ENCODE peak calls at places on chromosomes 7 and 10, in six cellular contexts. One of them, this sample, is unnamed.

GRCh38 chr7:146090023-146090645 is 26.5 kb upstream of the CNTNAP2 start:
- DNase-seq in A549: peak
- DNase-seq in heart left ventricle: no peak
- DNase-seq in fibroblast of the aortic adventitia: peak
- DNase-seq in HFF-Myc: no peak
- DNase-seq in psoas muscle: no peak
- DNase-seq in this sample: no peak

GRCh38 chr10:21208666-21209316 is 311.7 kb upstream of the NEBL start:
- DNase-seq in A549: no peak
- DNase-seq in heart left ventricle: no peak
- DNase-seq in fibroblast of the aortic adventitia: no peak
- DNase-seq in HFF-Myc: no peak
- DNase-seq in psoas muscle: no peak
- DNase-seq in this sample: no peak

GRCh38 chr7:44383566-44383965 is 58.2 kb upstream of the CAMK2B start:
- DNase-seq in A549: no peak
- DNase-seq in heart left ventricle: no peak
- DNase-seq in fibroblast of the aortic adventitia: peak
- DNase-seq in HFF-Myc: no peak
- DNase-seq in psoas muscle: peak
- DNase-seq in this sample: peak

GRCh38 chr7:113730309-113730955 is 188.4 kb downstream of the PPP1R3A start:
- DNase-seq in A549: no peak
- DNase-seq in heart left ventricle: no peak
- DNase-seq in fibroblast of the aortic adventitia: peak
- DNase-seq in HFF-Myc: no peak
- DNase-seq in psoas muscle: no peak
- DNase-seq in this sample: no peak

GRCh38 chr10:43218951-43219837 is 47.7 kb downstream of the RASGEF1A start:
- DNase-seq in A549: no peak
- DNase-seq in heart left ventricle: peak
- DNase-seq in fibroblast of the aortic adventitia: no peak
- DNase-seq in HFF-Myc: no peak
- DNase-seq in psoas muscle: peak
- DNase-seq in this sample: no peak

GRCh38 chr10:8418631-8419030 is 364.1 kb downstream of the GATA3 start:
- DNase-seq in A549: no peak
- DNase-seq in heart left ventricle: no peak
- DNase-seq in fibroblast of the aortic adventitia: peak
- DNase-seq in HFF-Myc: no peak
- DNase-seq in psoas muscle: no peak
- DNase-seq in this sample: no peak

GRCh38 chr7:74066626-74067025 is 17.0 kb upstream of the LIMK1 start:
- DNase-seq in A549: no peak
- DNase-seq in heart left ventricle: no peak
- DNase-seq in fibroblast of the aortic adventitia: no peak
- DNase-seq in HFF-Myc: no peak
- DNase-seq in psoas muscle: no peak
- DNase-seq in this sample: no peak

GRCh38 chr7:94698275-94698674 is 42.3 kb upstream of the SGCE start:
- DNase-seq in A549: peak
- DNase-seq in heart left ventricle: no peak
- DNase-seq in fibroblast of the aortic adventitia: peak
- DNase-seq in HFF-Myc: peak
- DNase-seq in psoas muscle: no peak
- DNase-seq in this sample: no peak

GRCh38 chr10:112951349-112952281 is 1.6 kb downstream of the TCF7L2 start:
- DNase-seq in A549: peak
- DNase-seq in heart left ventricle: peak
- DNase-seq in fibroblast of the aortic adventitia: peak
- DNase-seq in HFF-Myc: no peak
- DNase-seq in psoas muscle: peak
- DNase-seq in this sample: peak

GRCh38 chr7:139430443-139430842 is 53.0 kb downstream of the KLRG2 start:
- DNase-seq in A549: no peak
- DNase-seq in heart left ventricle: no peak
- DNase-seq in fibroblast of the aortic adventitia: no peak
- DNase-seq in HFF-Myc: no peak
- DNase-seq in psoas muscle: no peak
- DNase-seq in this sample: no peak

GRCh38 chr7:123863461-123863860 is 18.5 kb downstream of the HYAL4 start:
- DNase-seq in A549: no peak
- DNase-seq in heart left ventricle: no peak
- DNase-seq in fibroblast of the aortic adventitia: no peak
- DNase-seq in HFF-Myc: no peak
- DNase-seq in psoas muscle: no peak
- DNase-seq in this sample: no peak

GRCh38 chr7:23531794-23532489 is at the start of gene TRA2A:
- DNase-seq in A549: peak
- DNase-seq in heart left ventricle: peak
- DNase-seq in fibroblast of the aortic adventitia: peak
- DNase-seq in HFF-Myc: peak
- DNase-seq in psoas muscle: peak
- DNase-seq in this sample: peak

GRCh38 chr7:23533160-23533559 is 1.4 kb upstream of the TRA2A start:
- DNase-seq in A549: no peak
- DNase-seq in heart left ventricle: no peak
- DNase-seq in fibroblast of the aortic adventitia: no peak
- DNase-seq in HFF-Myc: no peak
- DNase-seq in psoas muscle: no peak
- DNase-seq in this sample: no peak

GRCh38 chr7:23529262-23529859 is 2.4 kb downstream of the TRA2A start:
- DNase-seq in A549: no peak
- DNase-seq in heart left ventricle: no peak
- DNase-seq in fibroblast of the aortic adventitia: no peak
- DNase-seq in HFF-Myc: no peak
- DNase-seq in psoas muscle: no peak
- DNase-seq in this sample: no peak

GRCh38 chr7:23530901-23531793 is 634 bp downstream of the TRA2A start:
- DNase-seq in A549: peak
- DNase-seq in heart left ventricle: peak
- DNase-seq in fibroblast of the aortic adventitia: peak
- DNase-seq in HFF-Myc: no peak
- DNase-seq in psoas muscle: peak
- DNase-seq in this sample: no peak

GRCh38 chr7:23530355-23530754 is 1.4 kb downstream of the TRA2A start:
- DNase-seq in A549: peak
- DNase-seq in heart left ventricle: no peak
- DNase-seq in fibroblast of the aortic adventitia: peak
- DNase-seq in HFF-Myc: no peak
- DNase-seq in psoas muscle: no peak
- DNase-seq in this sample: no peak
- TF ChIP-seq CTCF in A549: no peak
- TF ChIP-seq CTCF in heart left ventricle: no peak
- TF ChIP-seq CTCF in fibroblast of the aortic adventitia: no peak
- TF ChIP-seq CTCF in HFF-Myc: no peak
- TF ChIP-seq CTCF in psoas muscle: no peak
- TF ChIP-seq CTCF in this sample: no peak

GRCh38 chr7:76407718-76408117 is 1.8 kb downstream of the SSC4D start:
- DNase-seq in A549: no peak
- DNase-seq in heart left ventricle: no peak
- DNase-seq in fibroblast of the aortic adventitia: no peak
- DNase-seq in HFF-Myc: no peak
- DNase-seq in psoas muscle: no peak
- DNase-seq in this sample: no peak

GRCh38 chr7:76408121-76408560 is 1.4 kb downstream of the SSC4D start:
- DNase-seq in A549: no peak
- DNase-seq in heart left ventricle: no peak
- DNase-seq in fibroblast of the aortic adventitia: no peak
- DNase-seq in HFF-Myc: no peak
- DNase-seq in psoas muscle: no peak
- DNase-seq in this sample: no peak

GRCh38 chr7:76412249-76412648 is 2.8 kb upstream of the SSC4D start:
- DNase-seq in A549: no peak
- DNase-seq in heart left ventricle: no peak
- DNase-seq in fibroblast of the aortic adventitia: no peak
- DNase-seq in HFF-Myc: no peak
- DNase-seq in psoas muscle: no peak
- DNase-seq in this sample: no peak

GRCh38 chr7:76405738-76406137 is 3.8 kb downstream of the SSC4D start:
- DNase-seq in A549: no peak
- DNase-seq in heart left ventricle: no peak
- DNase-seq in fibroblast of the aortic adventitia: no peak
- DNase-seq in HFF-Myc: no peak
- DNase-seq in psoas muscle: no peak
- DNase-seq in this sample: no peak

DNA sequence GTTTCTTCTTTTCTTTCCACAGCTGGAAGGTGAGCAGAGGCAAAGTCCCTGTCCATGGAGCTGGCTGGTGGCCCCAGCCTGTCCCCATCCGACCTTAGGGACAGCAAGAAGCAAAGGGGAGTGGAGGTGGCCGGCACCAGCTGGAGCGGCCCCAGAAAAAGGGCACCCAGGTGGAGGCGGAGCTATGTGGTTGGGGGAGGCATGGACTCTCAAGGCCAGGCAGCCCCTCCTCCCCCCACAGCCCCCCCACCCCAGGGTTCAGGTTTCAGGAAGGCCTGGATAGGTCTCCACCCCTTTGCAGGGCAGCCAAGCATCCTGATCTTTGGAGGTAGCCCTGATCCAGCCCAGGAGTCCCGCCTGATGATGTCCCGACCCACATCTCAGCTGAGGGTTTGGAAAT is at the start of gene SSC4D:
- DNase-seq in A549: no peak
- DNase-seq in heart left ventricle: no peak
- DNase-seq in fibroblast of the aortic adventitia: no peak
- DNase-seq in HFF-Myc: no peak
- DNase-seq in psoas muscle: no peak
- DNase-seq in this sample: no peak
- H3K4me3 ChIP-seq in A549: no peak
- H3K4me3 ChIP-seq in heart left ventricle: no peak
- H3K4me3 ChIP-seq in fibroblast of the aortic adventitia: no peak
- H3K4me3 ChIP-seq in HFF-Myc: no peak
- H3K4me3 ChIP-seq in psoas muscle: no peak
- H3K4me3 ChIP-seq in this sample: no peak

GRCh38 chr10:125164421-125164820 is 4.1 kb upstream of the CTBP2 start:
- DNase-seq in A549: no peak
- DNase-seq in heart left ventricle: no peak
- DNase-seq in fibroblast of the aortic adventitia: no peak
- DNase-seq in HFF-Myc: no peak
- DNase-seq in psoas muscle: no peak
- DNase-seq in this sample: no peak

GRCh38 chr10:125163803-125164202 is 3.4 kb upstream of the CTBP2 start:
- DNase-seq in A549: no peak
- DNase-seq in heart left ventricle: no peak
- DNase-seq in fibroblast of the aortic adventitia: no peak
- DNase-seq in HFF-Myc: no peak
- DNase-seq in psoas muscle: no peak
- DNase-seq in this sample: no peak

GRCh38 chr10:125169279-125169678 is 8.9 kb upstream of the CTBP2 start:
- DNase-seq in A549: no peak
- DNase-seq in heart left ventricle: no peak
- DNase-seq in fibroblast of the aortic adventitia: no peak
- DNase-seq in HFF-Myc: no peak
- DNase-seq in psoas muscle: no peak
- DNase-seq in this sample: no peak

GRCh38 chr10:125165584-125166340 is 5.4 kb upstream of the CTBP2 start:
- DNase-seq in A549: no peak
- DNase-seq in heart left ventricle: no peak
- DNase-seq in fibroblast of the aortic adventitia: no peak
- DNase-seq in HFF-Myc: no peak
- DNase-seq in psoas muscle: no peak
- DNase-seq in this sample: no peak

DNA sequence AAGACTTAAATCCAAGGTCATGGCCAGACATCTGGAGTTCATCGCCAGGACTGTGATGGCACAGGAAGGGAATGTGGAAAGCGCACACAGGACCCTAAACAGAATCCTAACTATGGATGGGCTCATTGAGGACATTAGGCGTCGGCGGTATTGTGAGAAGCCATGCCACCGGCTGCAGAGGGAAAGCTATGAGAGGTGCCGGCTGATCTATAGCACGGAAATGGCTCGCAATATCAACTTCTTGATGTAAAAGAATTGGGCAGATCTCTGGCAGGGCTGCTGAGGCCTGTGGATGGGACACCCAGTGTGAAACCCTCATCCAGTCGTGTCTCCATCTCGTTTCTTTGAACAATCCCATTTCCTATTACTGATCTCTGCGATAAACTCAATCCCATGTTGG is 6.3 kb upstream of the CTBP2 start:
- DNase-seq in A549: no peak
- DNase-seq in heart left ventricle: no peak
- DNase-seq in fibroblast of the aortic adventitia: no peak
- DNase-seq in HFF-Myc: no peak
- DNase-seq in psoas muscle: no peak
- DNase-seq in this sample: no peak
- TF ChIP-seq CTCF in A549: no peak
- TF ChIP-seq CTCF in heart left ventricle: no peak
- TF ChIP-seq CTCF in fibroblast of the aortic adventitia: no peak
- TF ChIP-seq CTCF in HFF-Myc: no peak
- TF ChIP-seq CTCF in psoas muscle: no peak
- TF ChIP-seq CTCF in this sample: no peak

GRCh38 chr10:110413903-110414562 is 83.7 kb upstream of the DUSP5 start:
- DNase-seq in A549: no peak
- DNase-seq in heart left ventricle: no peak
- DNase-seq in fibroblast of the aortic adventitia: no peak
- DNase-seq in HFF-Myc: no peak
- DNase-seq in psoas muscle: no peak
- DNase-seq in this sample: no peak

GRCh38 chr10:110415809-110416208 is 81.9 kb upstream of the DUSP5 start:
- DNase-seq in A549: no peak
- DNase-seq in heart left ventricle: no peak
- DNase-seq in fibroblast of the aortic adventitia: no peak
- DNase-seq in HFF-Myc: no peak
- DNase-seq in psoas muscle: no peak
- DNase-seq in this sample: no peak

GRCh38 chr10:110416776-110417732 is 80.7 kb upstream of the DUSP5 start:
- DNase-seq in A549: peak
- DNase-seq in heart left ventricle: no peak
- DNase-seq in fibroblast of the aortic adventitia: no peak
- DNase-seq in HFF-Myc: no peak
- DNase-seq in psoas muscle: no peak
- DNase-seq in this sample: no peak

GRCh38 chr10:110413049-110413783 is 84.5 kb upstream of the DUSP5 start:
- DNase-seq in A549: no peak
- DNase-seq in heart left ventricle: no peak
- DNase-seq in fibroblast of the aortic adventitia: no peak
- DNase-seq in HFF-Myc: no peak
- DNase-seq in psoas muscle: no peak
- DNase-seq in this sample: no peak

DNA sequence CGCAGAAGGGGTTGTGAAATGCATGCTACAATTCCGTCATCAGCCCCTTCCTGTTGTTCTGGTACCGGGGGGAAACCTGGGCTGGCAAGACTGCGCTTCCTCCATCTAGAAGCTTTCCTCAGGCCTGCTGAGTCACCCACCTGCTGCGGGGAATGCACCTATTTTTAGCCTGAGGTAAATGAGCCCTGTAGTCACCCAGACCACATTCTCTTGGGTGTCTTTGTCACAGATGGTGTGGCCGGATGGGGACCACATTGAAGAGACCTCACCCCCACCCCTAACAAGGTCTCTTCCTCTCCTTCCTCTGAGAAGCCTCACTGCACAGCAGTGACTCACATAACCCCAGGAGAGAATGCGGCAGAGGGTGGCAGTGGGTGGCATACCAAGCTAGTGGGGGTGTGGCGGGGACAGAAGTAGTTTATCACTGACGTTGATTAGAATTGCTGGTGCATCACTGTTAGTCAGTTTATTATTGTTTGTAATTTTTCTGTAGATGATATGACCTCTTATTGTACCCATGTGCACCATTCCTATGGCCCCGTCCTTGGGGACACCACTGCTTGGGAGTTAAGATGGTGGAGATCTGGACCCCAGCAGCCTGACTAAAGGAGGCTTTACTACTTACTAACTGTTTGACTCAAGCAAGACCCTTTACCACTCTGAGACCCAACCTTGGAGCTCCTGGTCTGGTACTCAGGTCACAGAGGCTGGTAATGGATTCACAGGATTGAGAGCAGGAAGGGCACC is 83.0 kb upstream of the DUSP5 start:
- DNase-seq in A549: peak
- DNase-seq in heart left ventricle: no peak
- DNase-seq in fibroblast of the aortic adventitia: no peak
- DNase-seq in HFF-Myc: no peak
- DNase-seq in psoas muscle: no peak
- DNase-seq in this sample: no peak
- H3K4me3 ChIP-seq in A549: no peak
- H3K4me3 ChIP-seq in heart left ventricle: no peak
- H3K4me3 ChIP-seq in fibroblast of the aortic adventitia: no peak
- H3K4me3 ChIP-seq in HFF-Myc: no peak
- H3K4me3 ChIP-seq in psoas muscle: no peak
- H3K4me3 ChIP-seq in this sample: no peak